ENCODE peak calls at places on chromosomes 6 and 20, in seven cellular contexts. Q, U, H, E, P, B and N are unnamed samples.

GRCh38 chr20:48745330-48745729 is 82.5 kb downstream of the PREX1 start:
- DNase-seq in H (no peak), B (no peak), U (no peak), P (no peak), E (no peak), Q (no peak), N (peak; percentile 47)

GRCh38 chr20:36827541-36828279 is 48.2 kb upstream of the TLDC2 start:
- DNase-seq in U (no peak), B (no peak), E (no peak), Q (no peak), P (no peak), H (no peak), N (no peak)

GRCh38 chr6:113564401-113565161 is 292.6 kb upstream of the MARCKS start:
- DNase-seq in B (peak; percentile 49), P (peak; percentile 51), H (peak; percentile 93), E (peak; percentile 90), Q (peak; percentile 73), U (peak; percentile 60), N (peak; percentile 89)

GRCh38 chr6:15362274-15363160 is 116.6 kb downstream of the JARID2 start:
- DNase-seq in Q (no peak), E (no peak), U (no peak), B (no peak), H (no peak), P (no peak), N (no peak)

GRCh38 chr20:326645-327031 is 1.3 kb downstream of the SOX12 start:
- DNase-seq in U (no peak), B (no peak), H (no peak), P (peak; percentile 65), E (peak; percentile 77), Q (no peak), N (peak; percentile 37)

GRCh38 chr6:146803601-146804000 is 204.8 kb downstream of the ADGB start:
- DNase-seq in P (no peak), U (no peak), H (peak; percentile 6), E (peak; percentile 78), Q (no peak), B (no peak), N (no peak)

GRCh38 chr20:19412254-19412653 is 199.8 kb downstream of the SLC24A3 start:
- DNase-seq in U (no peak), Q (no peak), E (no peak), P (no peak), B (no peak), H (no peak), N (no peak)

GRCh38 chr20:54257090-54257816 is 49.4 kb downstream of the PFDN4 start:
- DNase-seq in Q (peak; percentile 26), P (no peak), H (no peak), B (no peak), E (no peak), U (no peak), N (no peak)

GRCh38 chr6:13830803-13831202 is 16.4 kb upstream of the MCUR1 start:
- DNase-seq in B (no peak), P (no peak), H (no peak), E (no peak), U (no peak), Q (no peak), N (no peak)